ENCODE peak calls at places on chromosomes 12 and 14, in eight cellular contexts. P, L, I, M, E, D, H and A are unnamed samples.

GRCh38 chr12:106109168-106109910 is 29.4 kb downstream of the NUAK1 start:
- DNase-seq in P (no peak), L (no peak), I (no peak), M (no peak), E (no peak), D (no peak), H (no peak), A (no peak)

GRCh38 chr14:36268957-36269734 is 51.3 kb downstream of the MBIP start:
- DNase-seq in P (no peak), L (no peak), I (peak; percentile 90), M (peak; percentile 99), E (no peak), D (no peak), H (no peak), A (no peak)

GRCh38 chr12:113755098-113755497 is 211.0 kb downstream of the RBM19 start:
- DNase-seq in P (no peak), L (no peak), I (no peak), M (no peak), E (no peak), D (no peak), H (no peak), A (no peak)

GRCh38 chr12:123013185-123014095 is 33.0 kb downstream of the ARL6IP4 start:
- DNase-seq in P (no peak), L (no peak), I (no peak), M (no peak), E (no peak), D (no peak), H (no peak), A (no peak)

GRCh38 chr12:6280053-6280469 is 30.4 kb upstream of the PLEKHG6 start:
- DNase-seq in P (peak; percentile 70), L (no peak), I (no peak), M (no peak), E (no peak), D (no peak), H (no peak), A (no peak)

GRCh38 chr12:114625294-114625851 is 58.6 kb downstream of the TBX3 start:
- DNase-seq in P (no peak), L (peak; percentile 31), I (peak; percentile 83), M (peak; percentile 42), E (no peak), D (peak; percentile 44), H (peak; percentile 57), A (no peak)

GRCh38 chr14:93013368-93013719 is 90.4 kb downstream of the CHGA start:
- DNase-seq in P (no peak), L (peak; percentile 18), I (no peak), M (peak; percentile 16), E (no peak), D (peak; percentile 71), H (no peak), A (no peak)

GRCh38 chr12:65871865-65872645 is 47.8 kb downstream of the HMGA2 start:
- DNase-seq in P (no peak), L (no peak), I (no peak), M (no peak), E (no peak), D (no peak), H (no peak), A (no peak)

GRCh38 chr12:57270966-57271470 is 20.0 kb upstream of the STAC3 start:
- DNase-seq in P (no peak), L (peak; percentile 11), I (no peak), M (no peak), E (no peak), D (no peak), H (no peak), A (no peak)

GRCh38 chr12:22481557-22482104 is 62.7 kb downstream of the C2CD5 start:
- DNase-seq in P (no peak), L (no peak), I (no peak), M (no peak), E (no peak), D (no peak), H (no peak), A (no peak)

GRCh38 chr14:95515080-95515489 is 1.4 kb downstream of the SYNE3 start:
- DNase-seq in P (no peak), L (peak; percentile 64), I (peak; percentile 58), M (peak; percentile 81), E (no peak), D (no peak), H (no peak), A (peak; percentile 85)

GRCh38 chr12:75814856-75815754 is 216.5 kb downstream of the PHLDA1 start:
- DNase-seq in P (no peak), L (no peak), I (no peak), M (no peak), E (no peak), D (peak; percentile 25), H (no peak), A (no peak)

GRCh38 chr12:10354502-10354901 is 35.3 kb downstream of the KLRK1 start:
- DNase-seq in P (no peak), L (no peak), I (no peak), M (no peak), E (no peak), D (no peak), H (no peak), A (no peak)

GRCh38 chr12:50985322-50985721 is 33.0 kb downstream of the HIGD1C start:
- DNase-seq in P (peak; percentile 78), L (no peak), I (no peak), M (no peak), E (no peak), D (no peak), H (no peak), A (no peak)

GRCh38 chr14:100187247-100187833 is 27.9 kb upstream of the DEGS2 start:
- DNase-seq in P (no peak), L (no peak), I (no peak), M (no peak), E (no peak), D (no peak), H (no peak), A (no peak)

GRCh38 chr14:92902726-92903125 is 20.2 kb upstream of the CHGA start:
- DNase-seq in P (no peak), L (no peak), I (peak; percentile 69), M (no peak), E (no peak), D (no peak), H (no peak), A (no peak)

GRCh38 chr12:95218164-95218851 is 701 bp downstream of the VEZT start:
- DNase-seq in P (peak; percentile 82), L (peak; percentile 45), I (no peak), M (peak; percentile 83), E (no peak), D (peak; percentile 32), H (no peak), A (no peak)

GRCh38 chr12:82438356-82438755 is 80.0 kb downstream of the METTL25 start:
- DNase-seq in P (no peak), L (no peak), I (no peak), M (no peak), E (no peak), D (peak; percentile 6), H (no peak), A (no peak)

GRCh38 chr14:88521818-88522217 is 33.0 kb downstream of the PTPN21 start:
- DNase-seq in P (no peak), L (no peak), I (no peak), M (no peak), E (no peak), D (no peak), H (no peak), A (no peak)

GRCh38 chr14:77151245-77151644 is 9.7 kb upstream of the ZDHHC22 start:
- DNase-seq in P (no peak), L (no peak), I (peak; percentile 67), M (peak; percentile 23), E (no peak), D (peak; percentile 44), H (no peak), A (no peak)

GRCh38 chr12:47156167-47156736 is 76.5 kb upstream of the AMIGO2 start:
- DNase-seq in P (no peak), L (no peak), I (no peak), M (no peak), E (no peak), D (no peak), H (no peak), A (no peak)

GRCh38 chr14:58662759-58663158 is 25.0 kb downstream of the DACT1 start:
- DNase-seq in P (no peak), L (no peak), I (no peak), M (no peak), E (no peak), D (no peak), H (no peak), A (no peak)

GRCh38 chr12:98736352-98737326 is 91.5 kb downstream of the APAF1 start:
- DNase-seq in P (no peak), L (no peak), I (peak; percentile 50), M (peak; percentile 95), E (no peak), D (no peak), H (no peak), A (no peak)